ENCODE peak calls at places on chromosomes 1 and 21, in six cellular contexts. Q is sigmoid colon, F is GM12878, H is vagina, C is esophagus muscularis mucosa, V is breast epithelium. R is an unnamed sample.

GRCh38 chr1:61055110-61055614 is 27.2 kb upstream of the NFIA start:
- DNase-seq in Q (peak), C (no peak), V (no peak), F (no peak), H (no peak), R (no peak)

GRCh38 chr1:25875154-25875855 is at the start of gene PAQR7:
- DNase-seq in C (no peak), Q (peak), F (no peak), H (no peak), V (peak), R (peak)

GRCh38 chr1:225987491-225988316 is 11.4 kb downstream of the SDE2 start:
- DNase-seq in V (no peak), C (no peak), F (no peak), Q (no peak), H (no peak), R (no peak)

GRCh38 chr1:2553871-2554620 is 2.1 kb upstream of the TNFRSF14 start:
- DNase-seq in C (no peak), F (no peak), Q (no peak), H (no peak), V (no peak), R (no peak)

GRCh38 chr1:53278294-53278693 is 40.0 kb upstream of the MAGOH start:
- DNase-seq in H (no peak), F (no peak), C (no peak), Q (peak), V (no peak), R (peak)

GRCh38 chr1:47183308-47184089 is 6.3 kb downstream of the PDZK1IP1 start:
- DNase-seq in Q (no peak), H (no peak), C (peak), F (no peak), V (no peak), R (no peak)

GRCh38 chr1:224205438-224205840 is 22.4 kb downstream of the DEGS1 start:
- DNase-seq in F (peak), C (no peak), Q (no peak), H (no peak), V (no peak), R (no peak)

GRCh38 chr1:220137006-220137794 is 43.3 kb downstream of the IARS2 start:
- DNase-seq in C (no peak), H (no peak), F (no peak), Q (no peak), V (no peak), R (no peak)

GRCh38 chr1:169427081-169427611 is at the start of gene CCDC181:
- DNase-seq in Q (peak), V (no peak), F (peak), C (peak), H (no peak), R (peak)
- TF ChIP-seq POLR2AphosphoS5 in Q (peak), V (no peak), F (no peak), C (peak), H (no peak), R (no peak)

GRCh38 chr21:45504516-45505415 is 37.5 kb downstream of the SLC19A1 start:
- DNase-seq in Q (peak), C (no peak), V (no peak), F (no peak), H (no peak), R (no peak)
- TF ChIP-seq POLR2AphosphoS5 in Q (no peak), C (no peak), V (no peak), F (no peak), H (no peak), R (no peak)

DNA sequence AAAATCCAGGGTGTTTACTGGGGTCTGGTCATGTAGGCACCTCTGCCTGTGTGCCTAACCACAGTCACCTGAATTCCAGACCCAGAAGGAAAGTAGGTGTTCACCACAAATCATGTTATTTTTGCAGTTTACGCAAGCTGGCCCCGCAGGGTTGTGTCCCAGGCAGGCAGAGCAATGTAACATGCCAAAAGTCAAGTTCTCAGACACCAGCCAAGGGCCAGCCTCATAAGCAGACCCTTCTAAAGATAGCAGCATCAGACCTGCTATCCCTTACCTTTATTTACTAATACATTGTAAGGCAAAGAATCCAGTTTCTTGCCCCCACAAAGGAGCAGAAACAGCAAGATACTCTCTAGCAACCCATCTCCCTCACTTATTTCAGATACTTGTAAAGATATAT is 83.0 kb downstream of the GPR161 start:
- DNase-seq in C (no peak), V (no peak), Q (peak), F (no peak), H (no peak), R (no peak)
- TF ChIP-seq POLR2AphosphoS5 in C (no peak), V (no peak), Q (no peak), F (no peak), H (no peak), R (no peak)

GRCh38 chr1:235107368-235108184 is 21.1 kb downstream of the TOMM20 start:
- DNase-seq in V (no peak), F (no peak), C (no peak), H (no peak), Q (no peak), R (no peak)

GRCh38 chr1:235108876-235109275 is 19.8 kb downstream of the TOMM20 start:
- DNase-seq in V (no peak), Q (no peak), C (no peak), F (no peak), H (no peak), R (no peak)

GRCh38 chr1:235106457-235106856 is 22.2 kb downstream of the TOMM20 start:
- DNase-seq in V (no peak), H (no peak), Q (no peak), C (no peak), F (no peak), R (no peak)

GRCh38 chr1:235105051-235106043 is 23.3 kb downstream of the TOMM20 start:
- DNase-seq in Q (no peak), F (peak), H (no peak), V (no peak), C (no peak), R (no peak)

DNA sequence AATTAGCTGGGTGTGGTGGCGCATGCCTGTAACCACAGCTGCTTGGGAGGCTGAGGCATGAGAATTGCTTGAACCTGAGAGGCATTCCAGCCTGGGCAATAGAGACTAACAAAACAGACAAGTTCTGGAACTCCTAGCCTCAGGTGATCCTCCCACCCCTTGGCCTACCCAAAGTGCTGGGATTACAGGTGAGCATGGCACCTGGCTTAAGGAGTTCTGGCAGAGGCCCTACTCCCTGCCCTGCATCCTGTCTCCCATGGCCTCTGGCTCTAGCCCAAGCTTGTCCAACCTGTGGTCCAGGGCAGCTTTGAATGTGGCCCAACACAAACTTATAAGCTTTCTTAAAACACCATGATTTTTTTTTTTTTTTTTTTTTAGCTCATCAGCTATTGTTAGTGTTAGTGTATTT is 20.4 kb downstream of the TOMM20 start:
- DNase-seq in Q (no peak), F (no peak), C (no peak), V (no peak), H (no peak), R (no peak)
- TF ChIP-seq POLR2AphosphoS5 in Q (no peak), F (peak), C (no peak), V (no peak), H (no peak), R (no peak)

GRCh38 chr1:164576311-164577271 is 17.6 kb downstream of the PBX1 start:
- DNase-seq in H (no peak), V (no peak), C (no peak), Q (peak), F (no peak), R (no peak)
- TF ChIP-seq POLR2AphosphoS5 in H (no peak), V (no peak), C (no peak), Q (no peak), F (no peak), R (no peak)

GRCh38 chr1:209062863-209063262 is 520.7 kb upstream of the CAMK1G start:
- DNase-seq in C (no peak), Q (no peak), H (no peak), F (no peak), V (no peak), R (no peak)
- TF ChIP-seq POLR2AphosphoS5 in C (no peak), Q (no peak), H (no peak), F (no peak), V (no peak), R (no peak)

R was measured in transverse colon.